ENCODE peak calls at places on chromosome 16, in eight cellular contexts. B, J, P, F, E, I, U and L are unnamed samples.

GRCh38 chr16:59356144-59356543 is 622.0 kb upstream of the GOT2 start:
- DNase-seq in B (no peak), J (no peak), P (no peak), F (no peak), E (no peak), I (no peak), U (no peak), L (no peak)

GRCh38 chr16:57213462-57213861 is 27.3 kb downstream of the RSPRY1 start:
- DNase-seq in B (no peak), J (no peak), P (no peak), F (no peak), E (no peak), I (no peak), U (no peak), L (no peak)

GRCh38 chr16:79651363-79651762 is 50.8 kb upstream of the MAF start:
- DNase-seq in B (no peak), J (no peak), P (no peak), F (peak; percentile 59), E (no peak), I (no peak), U (peak; percentile 75), L (no peak)

GRCh38 chr16:56708821-56709685 is 20.9 kb upstream of the NUP93 start:
- DNase-seq in B (no peak), J (no peak), P (no peak), F (no peak), E (no peak), I (peak; percentile 27), U (no peak), L (peak; percentile 77)

GRCh38 chr16:84999200-84999599 is 12.1 kb downstream of the ZDHHC7 start:
- DNase-seq in B (no peak), J (no peak), P (no peak), F (no peak), E (no peak), I (no peak), U (no peak), L (no peak)

GRCh38 chr16:49587511-49587910 is 213.9 kb downstream of the C16orf78 start:
- DNase-seq in B (no peak), J (no peak), P (no peak), F (no peak), E (no peak), I (no peak), U (no peak), L (no peak)

GRCh38 chr16:13331918-13332317 is 430.5 kb downstream of the SHISA9 start:
- DNase-seq in B (no peak), J (no peak), P (no peak), F (no peak), E (no peak), I (no peak), U (no peak), L (no peak)

GRCh38 chr16:7268182-7268581 is 64.5 kb upstream of the RBFOX1 start:
- DNase-seq in B (no peak), J (no peak), P (peak; percentile 9), F (no peak), E (peak; percentile 59), I (no peak), U (no peak), L (peak; percentile 29)

GRCh38 chr16:70803354-70803753 is 2.4 kb upstream of the VAC14 start:
- DNase-seq in B (no peak), J (no peak), P (no peak), F (no peak), E (no peak), I (no peak), U (no peak), L (no peak)

GRCh38 chr16:19607610-19608280 is 52.2 kb downstream of the VPS35L start:
- DNase-seq in B (no peak), J (no peak), P (no peak), F (no peak), E (no peak), I (no peak), U (no peak), L (no peak)